ENCODE peak calls at places on chromosomes 4 and X, in four cellular contexts. One of them, this sample, is unnamed.

GRCh38 chrX:135432881-135433521 is 11.3 kb downstream of the SMIM10L2A start:
- DNase-seq in NCI-H345: peak; percentile 70
- DNase-seq in DMS153: peak; percentile 23
- DNase-seq in colonic mucosa: no peak
- DNase-seq in this sample: no peak

GRCh38 chrX:41785685-41786084 is 61.7 kb downstream of the GPR82 start:
- DNase-seq in NCI-H345: no peak
- DNase-seq in colonic mucosa: no peak
- DNase-seq in DMS153: no peak
- DNase-seq in this sample: no peak

GRCh38 chrX:24424948-24425347 is 40.1 kb upstream of the PDK3 start:
- DNase-seq in DMS153: no peak
- DNase-seq in colonic mucosa: no peak
- DNase-seq in NCI-H345: no peak
- DNase-seq in this sample: no peak

GRCh38 chr4:3874525-3875110 is 108.4 kb downstream of the ADRA2C start:
- DNase-seq in DMS153: no peak
- DNase-seq in colonic mucosa: no peak
- DNase-seq in NCI-H345: no peak
- DNase-seq in this sample: no peak

GRCh38 chr4:109739547-109739946 is 9.7 kb upstream of the PLA2G12A start:
- DNase-seq in colonic mucosa: no peak
- DNase-seq in DMS153: no peak
- DNase-seq in NCI-H345: no peak
- DNase-seq in this sample: no peak

GRCh38 chrX:29024813-29025342 is 437.6 kb downstream of the IL1RAPL1 start:
- DNase-seq in DMS153: no peak
- DNase-seq in NCI-H345: no peak
- DNase-seq in colonic mucosa: no peak
- DNase-seq in this sample: no peak

GRCh38 chr4:71270901-71271300 is 67.9 kb upstream of the SLC4A4 start:
- DNase-seq in colonic mucosa: peak; percentile 39
- DNase-seq in DMS153: peak; percentile 9
- DNase-seq in NCI-H345: peak; percentile 20
- DNase-seq in this sample: no peak

GRCh38 chrX:150361777-150362351 is 1.3 kb upstream of the MAMLD1 start:
- DNase-seq in NCI-H345: no peak
- DNase-seq in colonic mucosa: no peak
- DNase-seq in DMS153: no peak
- DNase-seq in this sample: peak; percentile 73

GRCh38 chr4:150217192-150217591 is 138.9 kb downstream of the DCLK2 start:
- DNase-seq in colonic mucosa: no peak
- DNase-seq in NCI-H345: peak; percentile 38
- DNase-seq in DMS153: peak; percentile 59
- DNase-seq in this sample: no peak

GRCh38 chrX:85243155-85243554 is 424 bp downstream of the SATL1 start:
- DNase-seq in NCI-H345: no peak
- DNase-seq in colonic mucosa: no peak
- DNase-seq in DMS153: no peak
- DNase-seq in this sample: no peak

GRCh38 chr4:173242466-173243250 is 74.0 kb downstream of the GALNT7 start:
- DNase-seq in NCI-H345: no peak
- DNase-seq in DMS153: no peak
- DNase-seq in colonic mucosa: no peak
- DNase-seq in this sample: no peak

GRCh38 chr4:184968784-184969201 is 49.5 kb upstream of the HELT start:
- DNase-seq in colonic mucosa: peak; percentile 91
- DNase-seq in NCI-H345: no peak
- DNase-seq in DMS153: no peak
- DNase-seq in this sample: peak; percentile 56

GRCh38 chr4:6671648-6672047 is 22.0 kb upstream of the S100P start:
- DNase-seq in DMS153: no peak
- DNase-seq in colonic mucosa: no peak
- DNase-seq in NCI-H345: no peak
- DNase-seq in this sample: no peak

GRCh38 chr4:88158360-88159136 is at the start of gene ABCG2:
- DNase-seq in DMS153: no peak
- DNase-seq in NCI-H345: peak; percentile 25
- DNase-seq in colonic mucosa: peak; percentile 29
- DNase-seq in this sample: no peak

GRCh38 chr4:22736912-22737311 is 44.2 kb downstream of the GBA3 start:
- DNase-seq in NCI-H345: no peak
- DNase-seq in DMS153: no peak
- DNase-seq in colonic mucosa: no peak
- DNase-seq in this sample: no peak